ENCODE peak calls at places on chromosomes 13 and 19, in six cellular contexts. T, X, M, N, F and K are unnamed samples.

GRCh38 chr19:3979289-3979673 is 6.0 kb downstream of the EEF2 start:
- DNase-seq in N (no peak), X (no peak), F (peak; percentile 20), T (no peak), M (peak; percentile 19), K (no peak)

GRCh38 chr19:29526730-29527499 is 1.1 kb downstream of the VSTM2B start:
- DNase-seq in M (no peak), F (no peak), N (no peak), T (no peak), X (no peak), K (no peak)

GRCh38 chr13:20465218-20465879 is 60.3 kb downstream of the CRYL1 start:
- DNase-seq in T (no peak), N (no peak), M (no peak), X (no peak), F (no peak), K (no peak)

GRCh38 chr13:57633950-57634828 is 2.6 kb downstream of the PCDH17 start:
- DNase-seq in N (no peak), X (no peak), T (no peak), F (no peak), M (peak; percentile 21), K (no peak)

GRCh38 chr19:49064768-49065611 is at the start of gene NTF4:
- DNase-seq in T (peak; percentile 66), F (peak; percentile 11), X (peak; percentile 89), N (no peak), M (no peak), K (no peak)

GRCh38 chr19:870963-871401 is 11.5 kb downstream of the CFD start:
- DNase-seq in M (no peak), X (no peak), F (peak; percentile 58), N (no peak), T (no peak), K (no peak)

GRCh38 chr13:46936525-46936924 is 39.7 kb upstream of the HTR2A start:
- DNase-seq in F (no peak), T (no peak), X (no peak), N (no peak), M (no peak), K (no peak)

GRCh38 chr19:2537544-2537943 is 61.6 kb downstream of the GADD45B start:
- DNase-seq in N (no peak), T (no peak), M (no peak), F (no peak), X (no peak), K (no peak)

GRCh38 chr13:42865703-42866102 is 84.3 kb downstream of the FAM216B start:
- DNase-seq in T (no peak), F (no peak), N (no peak), X (no peak), M (no peak), K (no peak)

GRCh38 chr13:19586904-19587634 is 25.7 kb upstream of the TPTE2 start:
- DNase-seq in X (peak; percentile 76), N (no peak), M (no peak), F (no peak), T (no peak), K (peak; percentile 38)

GRCh38 chr19:49869009-49869483 is 1.7 kb upstream of the PNKP start:
- DNase-seq in N (no peak), T (no peak), M (no peak), F (no peak), X (no peak), K (peak; percentile 70)

GRCh38 chr13:107421028-107421427 is 794.3 kb downstream of the LIG4 start:
- DNase-seq in X (no peak), M (no peak), F (no peak), T (no peak), N (no peak), K (no peak)

GRCh38 chr13:26254583-26255102 is 714 bp downstream of the CDK8 start:
- DNase-seq in M (peak; percentile 65), T (peak; percentile 49), F (peak; percentile 29), X (peak; percentile 89), N (peak; percentile 18), K (peak; percentile 45)

GRCh38 chr13:106078191-106078590 is 457.3 kb downstream of the EFNB2 start:
- DNase-seq in M (no peak), F (no peak), N (no peak), T (no peak), X (no peak), K (no peak)

GRCh38 chr19:39492225-39492624 is 6.5 kb upstream of the DLL3 start:
- DNase-seq in F (no peak), M (no peak), N (no peak), T (no peak), X (no peak), K (no peak)

GRCh38 chr13:94657167-94657566 is 55.2 kb downstream of the SOX21 start:
- DNase-seq in X (no peak), T (no peak), M (no peak), N (no peak), F (no peak), K (no peak)

GRCh38 chr19:46901701-46902401 is 41.1 kb downstream of the ARHGAP35 start:
- DNase-seq in M (no peak), T (no peak), F (no peak), N (no peak), X (no peak), K (no peak)

GRCh38 chr19:38209152-38209551 is 14.9 kb downstream of the DPF1 start:
- DNase-seq in F (no peak), N (no peak), X (no peak), T (no peak), M (no peak), K (no peak)

GRCh38 chr19:38211779-38212178 is 12.2 kb downstream of the DPF1 start:
- DNase-seq in X (no peak), M (no peak), T (no peak), F (no peak), N (no peak), K (no peak)

GRCh38 chr19:38210458-38210987 is 13.5 kb downstream of the DPF1 start:
- DNase-seq in T (no peak), M (no peak), N (no peak), X (no peak), F (peak; percentile 81), K (no peak)

GRCh38 chr19:38209671-38210457 is 14.2 kb downstream of the DPF1 start:
- DNase-seq in T (no peak), N (no peak), M (no peak), F (peak; percentile 91), X (peak; percentile 93), K (no peak)

GRCh38 chr19:38211206-38211605 is 12.8 kb downstream of the DPF1 start:
- DNase-seq in N (no peak), X (no peak), M (no peak), F (peak; percentile 20), T (no peak), K (no peak)
- TF ChIP-seq CTCF in N (no peak), X (no peak), M (no peak), F (no peak), T (peak; percentile 45), K (no peak)

GRCh38 chr13:44223785-44224432 is 149.7 kb upstream of the SERP2 start:
- DNase-seq in F (peak; percentile 30), N (no peak), X (no peak), T (no peak), M (no peak), K (no peak)
- TF ChIP-seq CTCF in F (no peak), N (no peak), X (no peak), T (no peak), M (no peak), K (no peak)

GRCh38 chr13:40208517-40208916 is 457.9 kb downstream of the FOXO1 start:
- DNase-seq in F (no peak), M (no peak), T (no peak), X (no peak), N (no peak), K (no peak)

GRCh38 chr13:40215747-40216146 is 450.7 kb downstream of the FOXO1 start:
- DNase-seq in T (no peak), F (no peak), M (no peak), X (no peak), N (no peak), K (no peak)

GRCh38 chr13:40215311-40215710 is 451.1 kb downstream of the FOXO1 start:
- DNase-seq in F (no peak), T (no peak), X (no peak), M (no peak), N (no peak), K (no peak)

GRCh38 chr13:40210865-40211585 is 455.4 kb downstream of the FOXO1 start:
- DNase-seq in F (no peak), M (no peak), T (no peak), N (no peak), X (no peak), K (no peak)

DNA sequence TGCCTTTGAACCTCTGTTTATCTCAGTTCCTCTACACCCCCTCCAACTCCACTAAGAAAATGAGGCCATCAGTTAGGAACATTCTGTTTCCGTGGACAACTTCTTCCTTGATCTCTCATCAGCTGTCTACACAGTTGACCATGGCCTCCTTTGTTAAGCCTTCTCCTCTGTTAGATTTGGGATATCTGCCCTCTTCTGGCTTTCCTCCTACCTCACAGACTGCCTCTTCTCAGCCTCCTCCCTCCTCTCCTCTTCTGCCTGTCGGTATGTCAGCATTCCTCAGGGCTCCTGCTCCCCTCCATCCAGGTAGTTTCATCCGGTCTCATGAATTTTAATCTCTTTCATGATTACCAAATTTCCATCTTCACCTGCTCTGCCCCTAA is 454.9 kb downstream of the FOXO1 start:
- DNase-seq in M (no peak), T (no peak), F (no peak), N (no peak), X (no peak), K (no peak)
- TF ChIP-seq CTCF in M (no peak), T (no peak), F (no peak), N (no peak), X (no peak), K (no peak)

GRCh38 chr19:13583753-13584152 is 77.5 kb upstream of the CACNA1A start:
- DNase-seq in X (no peak), T (no peak), N (no peak), F (no peak), M (no peak), K (no peak)

GRCh38 chr19:13585512-13585911 is 79.2 kb upstream of the CACNA1A start:
- DNase-seq in T (no peak), X (no peak), N (no peak), F (no peak), M (no peak), K (no peak)

DNA sequence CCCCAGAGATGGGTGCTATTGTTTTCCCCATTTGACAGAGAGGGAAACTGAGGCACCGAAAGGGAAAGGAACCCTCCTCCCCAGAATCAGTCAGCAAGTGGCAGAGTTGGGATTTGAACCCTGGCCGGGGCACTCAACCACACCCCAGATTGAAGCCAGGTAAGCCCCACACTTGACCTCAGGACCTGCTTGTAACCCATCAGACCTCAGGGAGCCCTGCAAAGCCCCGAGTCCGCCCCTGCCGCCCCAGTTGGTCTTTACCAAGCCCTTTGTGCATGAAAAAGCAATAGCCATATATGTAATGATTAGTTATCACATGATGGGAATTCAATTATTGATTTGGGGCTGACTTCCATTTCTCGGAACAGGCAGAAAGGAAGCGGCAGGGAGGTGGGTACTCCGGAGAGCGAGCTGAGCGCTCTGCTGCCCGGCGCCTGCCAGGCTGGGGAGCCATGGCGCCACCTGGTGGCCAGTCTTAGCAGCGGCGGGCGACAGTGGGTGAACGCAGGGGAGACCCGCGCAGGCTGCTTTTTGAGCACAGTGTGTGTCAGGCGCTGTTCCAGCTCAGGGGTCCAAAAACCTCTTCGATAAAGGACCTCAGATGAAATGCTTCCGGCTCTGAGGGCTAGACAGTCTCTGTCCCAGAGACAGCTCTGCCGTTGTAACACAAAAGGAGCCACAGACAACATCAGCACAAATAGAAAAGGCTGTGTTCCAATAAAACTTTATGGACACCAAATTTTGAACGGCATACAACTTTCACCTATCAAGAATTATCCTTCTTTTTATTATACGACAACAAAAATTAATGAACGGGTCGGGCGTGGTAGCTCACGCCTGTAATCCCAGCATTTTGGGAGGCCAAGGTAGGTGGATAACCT is 82.9 kb upstream of the CACNA1A start:
- DNase-seq in T (peak; percentile 85), X (peak; percentile 91), N (no peak), F (peak; percentile 40), M (peak; percentile 71), K (peak; percentile 82)
- TF ChIP-seq CTCF in T (peak; percentile 88), X (no peak), N (peak; percentile 91), F (peak; percentile 50), M (peak; percentile 75), K (peak; percentile 43)